ENCODE peak calls at places on chromosomes 7 and 10, in seven cellular contexts. D is psoas muscle; O is gastrocnemius medialis; V is T-helper 2 cell; Z is stimulated activated CD4-positive, alpha-beta T cell treated with anti-CD3 and anti-CD28 coated beads, Interleukin-2, amount 100 ng/mL, for 48 hours; P is H54; G is effector memory CD4-positive, alpha-beta T cell. T is an unnamed sample.

GRCh38 chr10:89342219-89342966 is 14.6 kb downstream of the IFIT3 start:
- DNase-seq in G (no peak), D (peak), P (no peak), O (peak), Z (no peak), V (no peak), T (peak)

GRCh38 chr7:101790566-101791293 is 26.7 kb upstream of the CUX1 start:
- DNase-seq in O (no peak), D (no peak), Z (no peak), G (no peak), P (no peak), V (no peak), T (no peak)

GRCh38 chr7:47720141-47720906 is 138.4 kb upstream of the TNS3 start:
- DNase-seq in D (peak), O (peak), P (no peak), G (no peak), V (no peak), Z (no peak), T (peak)

GRCh38 chr7:39672176-39672575 is 48.8 kb downstream of the RALA start:
- DNase-seq in V (no peak), Z (no peak), D (no peak), O (no peak), P (no peak), G (no peak), T (no peak)

GRCh38 chr7:117873056-117873932 is at the start of gene CTTNBP2:
- DNase-seq in Z (no peak), G (no peak), V (no peak), P (no peak), D (peak), O (peak), T (peak)

GRCh38 chr10:131020775-131021174 is 290.7 kb downstream of the TCERG1L start:
- DNase-seq in O (no peak), G (no peak), D (no peak), V (no peak), P (no peak), Z (no peak), T (no peak)

GRCh38 chr7:154832557-154833138 is 170.3 kb downstream of the PAXIP1 start:
- DNase-seq in O (no peak), P (peak), V (no peak), G (no peak), D (no peak), Z (no peak), T (no peak)

GRCh38 chr10:75762436-75762802 is 331.0 kb downstream of the LRMDA start:
- DNase-seq in Z (no peak), V (no peak), O (no peak), D (no peak), G (no peak), P (no peak), T (no peak)

GRCh38 chr10:122102867-122103525 is 114.0 kb downstream of the TACC2 start:
- DNase-seq in Z (no peak), V (no peak), D (no peak), O (no peak), G (no peak), P (no peak), T (no peak)

GRCh38 chr10:6721480-6721879 is 141.4 kb upstream of the PRKCQ start:
- DNase-seq in G (no peak), O (peak), P (peak), D (peak), Z (no peak), V (no peak), T (peak)

GRCh38 chr7:4189151-4189570 is 492.9 kb upstream of the FOXK1 start:
- DNase-seq in G (no peak), V (no peak), O (peak), D (peak), Z (no peak), P (peak), T (peak)

GRCh38 chr7:92621026-92621540 is 30.9 kb upstream of the FAM133B start:
- DNase-seq in D (peak), P (no peak), Z (peak), V (no peak), G (peak), O (no peak), T (peak)

GRCh38 chr7:29442146-29442545 is 121.5 kb upstream of the PRR15 start:
- DNase-seq in D (no peak), O (no peak), P (no peak), Z (no peak), G (no peak), V (no peak), T (peak)

GRCh38 chr7:154676422-154677073 is 326.4 kb downstream of the PAXIP1 start:
- DNase-seq in D (no peak), P (no peak), V (no peak), O (no peak), Z (no peak), G (no peak), T (no peak)

GRCh38 chr7:105399043-105399725 is 10.5 kb upstream of the SRPK2 start:
- DNase-seq in D (no peak), O (no peak), Z (no peak), P (no peak), V (no peak), G (no peak), T (peak)

GRCh38 chr7:78311176-78311575 is 512.6 kb downstream of the PHTF2 start:
- DNase-seq in G (no peak), O (no peak), D (no peak), Z (no peak), V (no peak), P (no peak), T (no peak)

GRCh38 chr7:47576909-47577255 is 5.0 kb downstream of the TNS3 start:
- DNase-seq in O (no peak), P (no peak), G (no peak), V (no peak), D (no peak), Z (no peak), T (no peak)

T was measured in HCEC 1CT.